ENCODE peak calls at places on chromosomes 4 and X, in five cellular contexts. One of them, this sample, is unnamed.

GRCh38 chr4:55754754-55755350 is 64.7 kb upstream of the EXOC1L start:
- DNase-seq in coronary artery: no peak
- DNase-seq in neural crest cell: no peak
- DNase-seq in HFF-Myc: no peak
- DNase-seq in A549: no peak
- DNase-seq in this sample: no peak

GRCh38 chr4:102647117-102647516 is 113.7 kb downstream of the MANBA start:
- DNase-seq in A549: no peak
- DNase-seq in neural crest cell: no peak
- DNase-seq in coronary artery: no peak
- DNase-seq in HFF-Myc: no peak
- DNase-seq in this sample: no peak

GRCh38 chrX:15416133-15416993 is 32.1 kb upstream of the VEGFD start:
- DNase-seq in HFF-Myc: no peak
- DNase-seq in A549: peak
- DNase-seq in neural crest cell: no peak
- DNase-seq in coronary artery: no peak
- DNase-seq in this sample: no peak

GRCh38 chr4:108794136-108794535 is 31.3 kb upstream of the ETNPPL start:
- DNase-seq in HFF-Myc: no peak
- DNase-seq in A549: no peak
- DNase-seq in coronary artery: no peak
- DNase-seq in neural crest cell: no peak
- DNase-seq in this sample: no peak

GRCh38 chr4:107993969-107994368 is 4.3 kb downstream of the HADH start:
- DNase-seq in HFF-Myc: no peak
- DNase-seq in A549: no peak
- DNase-seq in coronary artery: no peak
- DNase-seq in neural crest cell: no peak
- DNase-seq in this sample: no peak

GRCh38 chr4:111108138-111108537 is 485.3 kb upstream of the PITX2 start:
- DNase-seq in coronary artery: no peak
- DNase-seq in HFF-Myc: no peak
- DNase-seq in neural crest cell: no peak
- DNase-seq in A549: no peak
- DNase-seq in this sample: no peak

GRCh38 chrX:118211891-118212816 is 95.5 kb upstream of the KLHL13 start:
- DNase-seq in neural crest cell: no peak
- DNase-seq in HFF-Myc: no peak
- DNase-seq in A549: no peak
- DNase-seq in coronary artery: no peak
- DNase-seq in this sample: no peak

GRCh38 chrX:111568356-111568755 is 56.9 kb downstream of the SERTM2 start:
- DNase-seq in coronary artery: no peak
- DNase-seq in A549: peak
- DNase-seq in neural crest cell: no peak
- DNase-seq in HFF-Myc: no peak
- DNase-seq in this sample: no peak

GRCh38 chr4:10917475-10918103 is 233.0 kb upstream of the CLNK start:
- DNase-seq in neural crest cell: no peak
- DNase-seq in HFF-Myc: no peak
- DNase-seq in A549: no peak
- DNase-seq in coronary artery: no peak
- DNase-seq in this sample: no peak

GRCh38 chr4:7383251-7383650 is 51.5 kb downstream of the PSAPL1 start:
- DNase-seq in A549: no peak
- DNase-seq in neural crest cell: no peak
- DNase-seq in HFF-Myc: no peak
- DNase-seq in coronary artery: peak
- DNase-seq in this sample: peak

GRCh38 chrX:38636949-38637819 is 75.8 kb downstream of the TSPAN7 start:
- DNase-seq in neural crest cell: no peak
- DNase-seq in coronary artery: no peak
- DNase-seq in A549: no peak
- DNase-seq in HFF-Myc: no peak
- DNase-seq in this sample: peak

GRCh38 chr4:41360214-41360910 is 103.6 kb downstream of the UCHL1 start:
- DNase-seq in coronary artery: peak
- DNase-seq in A549: peak
- DNase-seq in neural crest cell: peak
- DNase-seq in HFF-Myc: no peak
- DNase-seq in this sample: no peak

GRCh38 chr4:85209161-85209560 is 242.7 kb upstream of the WDFY3 start:
- DNase-seq in neural crest cell: no peak
- DNase-seq in HFF-Myc: no peak
- DNase-seq in coronary artery: no peak
- DNase-seq in A549: no peak
- DNase-seq in this sample: no peak

GRCh38 chr4:173524218-173525117 is 5.6 kb downstream of the HAND2 start:
- DNase-seq in HFF-Myc: no peak
- DNase-seq in coronary artery: no peak
- DNase-seq in A549: no peak
- DNase-seq in neural crest cell: no peak
- DNase-seq in this sample: no peak

GRCh38 chr4:187603093-187603395 is 392.5 kb upstream of the ZFP42 start:
- DNase-seq in coronary artery: no peak
- DNase-seq in A549: no peak
- DNase-seq in HFF-Myc: no peak
- DNase-seq in neural crest cell: no peak
- DNase-seq in this sample: no peak

GRCh38 chrX:12741416-12741815 is 49.8 kb upstream of the PRPS2 start:
- DNase-seq in A549: no peak
- DNase-seq in coronary artery: no peak
- DNase-seq in neural crest cell: no peak
- DNase-seq in HFF-Myc: no peak
- DNase-seq in this sample: no peak

GRCh38 chrX:120769576-120770341 is 105.9 kb downstream of the CT47B1 start:
- DNase-seq in coronary artery: no peak
- DNase-seq in neural crest cell: no peak
- DNase-seq in A549: peak
- DNase-seq in HFF-Myc: no peak
- DNase-seq in this sample: no peak

GRCh38 chrX:40261955-40262596 is 164.3 kb upstream of the BCOR start:
- DNase-seq in A549: no peak
- DNase-seq in coronary artery: no peak
- DNase-seq in HFF-Myc: no peak
- DNase-seq in neural crest cell: no peak
- DNase-seq in this sample: no peak

GRCh38 chr4:70183940-70184246 is 11.6 kb upstream of the ODAM start:
- DNase-seq in A549: no peak
- DNase-seq in HFF-Myc: no peak
- DNase-seq in neural crest cell: no peak
- DNase-seq in coronary artery: no peak
- DNase-seq in this sample: no peak
- TF ChIP-seq CTCF in A549: no peak
- TF ChIP-seq CTCF in HFF-Myc: no peak
- TF ChIP-seq CTCF in neural crest cell: peak
- TF ChIP-seq CTCF in coronary artery: no peak
- TF ChIP-seq CTCF in this sample: no peak

DNA sequence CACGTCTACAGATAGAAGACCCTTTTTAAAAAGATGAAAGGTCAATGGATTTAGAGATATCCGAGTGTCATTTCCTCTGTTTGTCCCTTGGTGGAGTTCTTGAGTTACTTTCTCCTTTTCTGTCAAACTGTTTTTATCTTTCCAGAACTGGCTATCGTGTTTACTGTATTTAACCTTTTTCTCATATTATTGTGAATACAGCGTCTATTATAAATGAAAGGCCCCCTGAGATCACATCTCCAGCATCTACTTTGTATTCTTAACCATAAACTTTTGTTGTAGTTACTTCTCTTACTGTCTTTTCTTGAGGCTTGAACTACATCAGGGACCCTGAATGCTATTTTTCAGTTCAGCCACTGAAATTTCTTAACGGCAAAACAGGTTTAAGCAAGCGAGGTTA is 4.0 kb upstream of the PCDH7 start:
- DNase-seq in HFF-Myc: no peak
- DNase-seq in coronary artery: no peak
- DNase-seq in A549: peak
- DNase-seq in neural crest cell: no peak
- DNase-seq in this sample: no peak
- TF ChIP-seq CTCF in HFF-Myc: peak
- TF ChIP-seq CTCF in coronary artery: no peak
- TF ChIP-seq CTCF in A549: peak
- TF ChIP-seq CTCF in neural crest cell: peak
- TF ChIP-seq CTCF in this sample: peak

DNA sequence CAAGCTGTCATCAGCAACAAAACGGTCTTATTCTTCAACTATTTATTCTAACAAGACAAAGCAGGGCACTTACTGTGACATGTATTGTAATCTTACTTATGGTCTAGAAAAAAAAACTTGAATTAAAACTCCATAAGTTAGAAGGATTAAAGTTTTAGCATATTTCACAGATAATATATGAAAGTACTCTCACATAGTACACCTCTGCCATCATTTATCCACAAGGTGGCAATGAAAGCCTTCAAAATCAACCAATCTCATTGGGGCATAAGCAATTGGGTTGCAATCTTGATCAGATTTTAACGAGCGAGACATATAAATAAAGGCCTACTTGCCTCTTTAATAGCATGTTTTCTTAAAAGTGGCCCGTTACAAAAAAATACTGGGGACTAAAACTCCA is 1382.9 kb downstream of the FAM133A start:
- DNase-seq in A549: peak
- DNase-seq in neural crest cell: no peak
- DNase-seq in coronary artery: no peak
- DNase-seq in HFF-Myc: no peak
- DNase-seq in this sample: no peak
- TF ChIP-seq CTCF in A549: no peak
- TF ChIP-seq CTCF in neural crest cell: peak
- TF ChIP-seq CTCF in coronary artery: no peak
- TF ChIP-seq CTCF in HFF-Myc: no peak
- TF ChIP-seq CTCF in this sample: peak

GRCh38 chr4:37223732-37224131 is 20.8 kb upstream of the NWD2 start:
- DNase-seq in neural crest cell: no peak
- DNase-seq in HFF-Myc: no peak
- DNase-seq in coronary artery: no peak
- DNase-seq in A549: no peak
- DNase-seq in this sample: no peak

GRCh38 chr4:37224832-37225231 is 19.7 kb upstream of the NWD2 start:
- DNase-seq in HFF-Myc: no peak
- DNase-seq in coronary artery: no peak
- DNase-seq in neural crest cell: no peak
- DNase-seq in A549: no peak
- DNase-seq in this sample: no peak

GRCh38 chr4:37216209-37216608 is 28.3 kb upstream of the NWD2 start:
- DNase-seq in HFF-Myc: no peak
- DNase-seq in neural crest cell: no peak
- DNase-seq in A549: no peak
- DNase-seq in coronary artery: no peak
- DNase-seq in this sample: no peak

DNA sequence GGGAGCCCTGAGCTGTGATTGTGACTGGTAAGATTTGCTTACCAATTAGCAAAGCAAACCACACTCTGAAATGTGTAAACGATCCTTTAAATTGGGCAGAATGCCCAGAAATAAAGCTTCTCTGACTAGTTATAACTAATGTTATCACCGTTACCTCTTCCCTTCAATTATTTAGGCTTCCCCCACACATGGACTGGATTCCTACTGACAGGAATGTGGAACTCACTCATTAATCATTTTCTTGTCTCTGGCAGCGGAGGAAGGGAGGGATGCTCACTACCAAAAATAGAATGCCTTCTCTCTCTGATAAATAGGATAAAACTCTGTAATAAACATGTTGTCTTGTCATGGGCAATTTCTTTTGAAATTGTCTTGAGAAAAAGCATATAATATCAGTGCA is 25.3 kb upstream of the NWD2 start:
- DNase-seq in A549: no peak
- DNase-seq in neural crest cell: no peak
- DNase-seq in coronary artery: no peak
- DNase-seq in HFF-Myc: no peak
- DNase-seq in this sample: no peak
- TF ChIP-seq CTCF in A549: no peak
- TF ChIP-seq CTCF in neural crest cell: no peak
- TF ChIP-seq CTCF in coronary artery: no peak
- TF ChIP-seq CTCF in HFF-Myc: no peak
- TF ChIP-seq CTCF in this sample: no peak

GRCh38 chr4:3514806-3515421 is 17.3 kb downstream of the LRPAP1 start:
- DNase-seq in coronary artery: no peak
- DNase-seq in A549: peak
- DNase-seq in HFF-Myc: no peak
- DNase-seq in neural crest cell: no peak
- DNase-seq in this sample: no peak
- TF ChIP-seq CTCF in coronary artery: no peak
- TF ChIP-seq CTCF in A549: peak
- TF ChIP-seq CTCF in HFF-Myc: peak
- TF ChIP-seq CTCF in neural crest cell: peak
- TF ChIP-seq CTCF in this sample: peak

GRCh38 chrX:134604701-134605271 is 53.5 kb downstream of the PLAC1 start:
- DNase-seq in HFF-Myc: no peak
- DNase-seq in A549: peak
- DNase-seq in coronary artery: no peak
- DNase-seq in neural crest cell: no peak
- DNase-seq in this sample: no peak

GRCh38 chrX:134601240-134601639 is 57.0 kb downstream of the PLAC1 start:
- DNase-seq in neural crest cell: no peak
- DNase-seq in coronary artery: no peak
- DNase-seq in A549: no peak
- DNase-seq in HFF-Myc: no peak
- DNase-seq in this sample: no peak

GRCh38 chrX:134602410-134602809 is 55.9 kb downstream of the PLAC1 start:
- DNase-seq in neural crest cell: no peak
- DNase-seq in HFF-Myc: no peak
- DNase-seq in A549: no peak
- DNase-seq in coronary artery: no peak
- DNase-seq in this sample: no peak

GRCh38 chrX:134600714-134601113 is 57.6 kb downstream of the PLAC1 start:
- DNase-seq in HFF-Myc: no peak
- DNase-seq in A549: no peak
- DNase-seq in neural crest cell: no peak
- DNase-seq in coronary artery: no peak
- DNase-seq in this sample: no peak

GRCh38 chrX:134603806-134604700 is 54.2 kb downstream of the PLAC1 start:
- DNase-seq in HFF-Myc: peak
- DNase-seq in A549: peak
- DNase-seq in coronary artery: no peak
- DNase-seq in neural crest cell: no peak
- DNase-seq in this sample: no peak
- TF ChIP-seq CTCF in HFF-Myc: peak
- TF ChIP-seq CTCF in A549: no peak
- TF ChIP-seq CTCF in coronary artery: no peak
- TF ChIP-seq CTCF in neural crest cell: no peak
- TF ChIP-seq CTCF in this sample: no peak

DNA sequence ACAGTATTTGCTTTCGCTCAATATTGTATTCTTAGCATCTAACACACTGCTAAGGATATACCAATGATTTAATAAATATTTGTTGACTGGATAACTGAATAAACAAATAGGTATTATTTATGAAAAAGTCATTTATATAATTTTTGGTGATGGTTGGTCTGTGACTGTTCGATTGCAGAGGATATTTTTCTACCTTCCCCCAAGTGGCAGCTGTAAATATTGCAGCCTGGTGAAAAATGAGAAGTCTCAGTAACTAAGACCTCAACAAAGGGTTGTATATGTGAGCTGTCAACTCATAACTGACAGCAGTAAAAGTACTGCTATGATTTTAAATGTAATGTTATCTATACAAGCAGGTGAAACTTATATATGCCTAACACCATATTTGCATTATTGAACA is 36.0 kb downstream of the HTR2C start:
- DNase-seq in neural crest cell: peak
- DNase-seq in coronary artery: no peak
- DNase-seq in HFF-Myc: no peak
- DNase-seq in A549: no peak
- DNase-seq in this sample: no peak
- TF ChIP-seq CTCF in neural crest cell: peak
- TF ChIP-seq CTCF in coronary artery: no peak
- TF ChIP-seq CTCF in HFF-Myc: peak
- TF ChIP-seq CTCF in A549: no peak
- TF ChIP-seq CTCF in this sample: peak

This sample was measured in osteocyte.